ENCODE peak calls at places on chromosomes 11 and 22, in seven cellular contexts. F is HCT116, E is GM12878, P is H1, C is K562, Z is SK-N-SH, B is HepG2. H is an unnamed sample.

GRCh38 chr11:17475666-17476316 is 854 bp downstream of the ABCC8 start:
- DNase-seq in F (no peak), E (no peak), P (no peak), C (no peak), Z (peak), B (no peak), H (no peak)

GRCh38 chr11:78438298-78438975 is 20.8 kb upstream of the GAB2 start:
- DNase-seq in F (no peak), E (no peak), P (no peak), C (no peak), Z (no peak), B (no peak), H (no peak)

GRCh38 chr11:88338223-88338661 is 706 bp upstream of the CTSC start:
- DNase-seq in F (no peak), E (no peak), P (no peak), C (peak), Z (peak), B (peak), H (peak)

GRCh38 chr11:11267312-11267711 is 85.7 kb downstream of the CSNK2A3 start:
- DNase-seq in F (no peak), E (no peak), P (no peak), C (no peak), Z (no peak), B (no peak), H (no peak)

GRCh38 chr22:49100316-49100715 is 727.4 kb downstream of the BRD1 start:
- DNase-seq in F (no peak), E (no peak), P (no peak), C (no peak), Z (no peak), B (no peak), H (no peak)

GRCh38 chr11:61918251-61919112 is 1.1 kb upstream of the RAB3IL1 start:
- DNase-seq in F (no peak), E (no peak), P (no peak), C (no peak), Z (peak), B (no peak), H (no peak)

GRCh38 chr11:44947114-44947513 is 3.6 kb downstream of the TP53I11 start:
- DNase-seq in F (no peak), E (no peak), P (no peak), C (no peak), Z (no peak), B (no peak), H (no peak)

GRCh38 chr11:62569611-62570010 is 4.1 kb downstream of the EEF1G start:
- DNase-seq in F (no peak), E (no peak), P (no peak), C (no peak), Z (no peak), B (no peak), H (no peak)

GRCh38 chr11:35115688-35116030 is 23.3 kb upstream of the CD44 start:
- DNase-seq in F (no peak), E (no peak), P (no peak), C (no peak), Z (no peak), B (no peak), H (no peak)

GRCh38 chr11:44566952-44567875 is 1.8 kb downstream of the CD82 start:
- DNase-seq in F (no peak), E (no peak), P (no peak), C (no peak), Z (no peak), B (no peak), H (no peak)

GRCh38 chr11:67634366-67635230 is 4.9 kb upstream of the NUDT8 start:
- DNase-seq in F (no peak), E (no peak), P (no peak), C (no peak), Z (no peak), B (no peak), H (no peak)

GRCh38 chr22:44723801-44724200 is 21.8 kb downstream of the PRR5 start:
- DNase-seq in F (peak), E (peak), P (no peak), C (peak), Z (peak), B (peak), H (no peak)

GRCh38 chr11:62669420-62670161 is 1.9 kb upstream of the UQCC3 start:
- DNase-seq in F (no peak), E (no peak), P (no peak), C (no peak), Z (no peak), B (peak), H (no peak)

GRCh38 chr11:112762686-112763048 is 198.6 kb upstream of the NCAM1 start:
- DNase-seq in F (no peak), E (no peak), P (no peak), C (no peak), Z (no peak), B (no peak), H (no peak)

GRCh38 chr11:26201411-26201810 is 130.5 kb upstream of the ANO3 start:
- DNase-seq in F (no peak), E (no peak), P (no peak), C (no peak), Z (no peak), B (no peak), H (no peak)

GRCh38 chr22:33895444-33895843 is 24.8 kb downstream of the LARGE1 start:
- DNase-seq in F (no peak), E (no peak), P (no peak), C (no peak), Z (no peak), B (no peak), H (no peak)

GRCh38 chr11:40118780-40119179 is 1340.7 kb downstream of the LRRC4C start:
- DNase-seq in F (no peak), E (no peak), P (no peak), C (no peak), Z (no peak), B (no peak), H (no peak)

GRCh38 chr11:1040428-1041148 is 4.1 kb upstream of the MUC6 start:
- DNase-seq in F (no peak), E (no peak), P (no peak), C (no peak), Z (no peak), B (no peak), H (no peak)

GRCh38 chr11:57601297-57601696 is 3.8 kb downstream of the SERPING1 start:
- DNase-seq in F (no peak), E (no peak), P (no peak), C (no peak), Z (no peak), B (no peak), H (no peak)

GRCh38 chr22:27771637-27772369 is 29.8 kb downstream of the MN1 start:
- DNase-seq in F (no peak), E (no peak), P (no peak), C (no peak), Z (no peak), B (no peak), H (no peak)

GRCh38 chr11:117145393-117145761 is 1.3 kb downstream of the PAFAH1B2 start:
- DNase-seq in F (no peak), E (no peak), P (no peak), C (peak), Z (peak), B (peak), H (peak)

GRCh38 chr11:22711212-22711770 is 44.9 kb downstream of the GAS2 start:
- DNase-seq in F (no peak), E (no peak), P (no peak), C (no peak), Z (no peak), B (no peak), H (peak)

GRCh38 chr11:118084247-118084646 is 2.5 kb downstream of the SMIM35 start:
- DNase-seq in F (no peak), E (peak), P (no peak), C (no peak), Z (no peak), B (peak), H (no peak)

GRCh38 chr11:123694551-123694950 is 40.1 kb upstream of the SCN3B start:
- DNase-seq in F (no peak), E (no peak), P (no peak), C (no peak), Z (no peak), B (no peak), H (no peak)

GRCh38 chr11:119363874-119364590 is 17.5 kb downstream of the USP2 start:
- DNase-seq in F (no peak), E (no peak), P (no peak), C (peak), Z (peak), B (no peak), H (peak)

GRCh38 chr22:32411388-32411787 is 659 bp downstream of the RTCB start:
- DNase-seq in F (no peak), E (no peak), P (no peak), C (no peak), Z (peak), B (peak), H (peak)

GRCh38 chr11:76918941-76919386 is 58.2 kb downstream of the ACER3 start:
- DNase-seq in F (peak), E (peak), P (no peak), C (peak), Z (peak), B (peak), H (peak)

GRCh38 chr11:120180571-120181445 is 30.0 kb upstream of the OAF start:
- DNase-seq in F (no peak), E (no peak), P (peak), C (no peak), Z (no peak), B (peak), H (no peak)

GRCh38 chr11:62431171-62431895 is 12.5 kb downstream of the SCGB1A1 start:
- DNase-seq in F (no peak), E (no peak), P (no peak), C (no peak), Z (no peak), B (no peak), H (no peak)

GRCh38 chr11:3090096-3090901 is 33.1 kb upstream of the CARS1 start:
- DNase-seq in F (no peak), E (no peak), P (no peak), C (no peak), Z (peak), B (no peak), H (no peak)

GRCh38 chr11:96760306-96760705 is 370.5 kb downstream of the JRKL start:
- DNase-seq in F (no peak), E (no peak), P (no peak), C (no peak), Z (no peak), B (no peak), H (no peak)

GRCh38 chr11:63709336-63709735 is 28.0 kb downstream of the RTN3 start:
- DNase-seq in F (no peak), E (no peak), P (no peak), C (no peak), Z (no peak), B (no peak), H (no peak)

GRCh38 chr22:42076764-42077485 is 2.6 kb upstream of the SMDT1 start:
- DNase-seq in F (no peak), E (no peak), P (no peak), C (no peak), Z (no peak), B (no peak), H (no peak)

GRCh38 chr11:110538154-110538553 is 108.4 kb downstream of the FDX1 start:
- DNase-seq in F (no peak), E (no peak), P (no peak), C (no peak), Z (peak), B (no peak), H (no peak)

GRCh38 chr22:37290737-37291136 is 8.4 kb downstream of the CYTH4 start:
- DNase-seq in F (no peak), E (no peak), P (no peak), C (no peak), Z (no peak), B (no peak), H (no peak)

GRCh38 chr11:45852712-45853101 is 5.4 kb downstream of the CRY2 start:
- DNase-seq in F (no peak), E (no peak), P (no peak), C (peak), Z (no peak), B (no peak), H (peak)

GRCh38 chr11:29645373-29645772 is 371.5 kb downstream of the KCNA4 start:
- DNase-seq in F (no peak), E (no peak), P (no peak), C (no peak), Z (no peak), B (no peak), H (no peak)

DNA sequence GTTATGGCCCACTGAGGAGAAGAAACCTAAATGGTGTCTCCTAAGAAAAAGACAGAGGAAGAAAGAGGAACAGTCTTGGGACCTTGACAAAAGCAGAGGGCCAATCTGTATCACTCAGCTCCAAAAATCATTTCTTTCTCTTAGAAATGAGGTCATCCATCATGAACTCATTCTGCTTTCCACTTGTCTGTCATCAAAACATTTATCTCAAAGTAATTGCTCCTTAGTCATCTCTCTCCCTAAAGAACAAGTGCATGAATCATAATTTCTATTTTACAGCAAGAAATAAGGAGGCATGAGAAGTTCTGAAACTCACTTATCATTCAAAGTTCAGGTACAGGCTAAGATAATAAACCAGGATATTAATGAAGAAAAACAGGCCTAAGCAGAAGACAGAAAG is 375.6 kb downstream of the KCNA4 start:
- DNase-seq in F (no peak), E (no peak), P (no peak), C (no peak), Z (no peak), B (no peak), H (no peak)
- TF ChIP-seq JUND in F (no peak), E (no peak), P (no peak), C (no peak), Z (no peak), B (no peak), H (no peak)

GRCh38 chr22:35498446-35498845 is 42.2 kb upstream of the RASD2 start:
- DNase-seq in F (no peak), E (no peak), P (no peak), C (no peak), Z (no peak), B (no peak), H (no peak)
- TF ChIP-seq JUND in F (no peak), E (no peak), P (no peak), C (no peak), Z (no peak), B (no peak), H (no peak)

GRCh38 chr11:127109796-127110195 is 109.2 kb upstream of the KIRREL3 start:
- DNase-seq in F (no peak), E (no peak), P (no peak), C (no peak), Z (no peak), B (no peak), H (no peak)

GRCh38 chr11:127110542-127110941 is 110.0 kb upstream of the KIRREL3 start:
- DNase-seq in F (no peak), E (no peak), P (no peak), C (no peak), Z (no peak), B (no peak), H (no peak)

GRCh38 chr11:127117231-127117671 is 116.7 kb upstream of the KIRREL3 start:
- DNase-seq in F (no peak), E (no peak), P (no peak), C (no peak), Z (no peak), B (no peak), H (no peak)

GRCh38 chr11:127115844-127116243 is 115.3 kb upstream of the KIRREL3 start:
- DNase-seq in F (no peak), E (no peak), P (no peak), C (no peak), Z (no peak), B (no peak), H (no peak)

DNA sequence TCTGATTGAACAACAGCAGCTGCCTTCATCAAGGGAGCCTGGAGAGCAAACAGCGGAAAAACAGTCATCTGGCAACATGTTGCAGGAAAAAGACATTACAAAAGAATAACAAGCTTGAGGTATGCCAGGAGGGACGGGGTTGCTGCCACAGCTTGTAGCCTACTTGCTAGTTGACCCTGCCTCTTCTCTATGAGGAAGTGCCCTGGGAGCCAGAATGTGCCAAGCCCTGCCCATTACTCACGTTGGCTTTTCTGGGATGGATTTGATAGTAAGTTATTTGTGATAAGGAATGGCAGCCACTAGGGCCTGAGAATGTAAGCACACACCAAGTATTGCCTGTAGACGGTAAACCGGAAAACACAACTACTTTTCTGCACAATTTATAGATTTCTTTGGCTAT is 113.5 kb upstream of the KIRREL3 start:
- DNase-seq in F (no peak), E (no peak), P (no peak), C (no peak), Z (no peak), B (no peak), H (no peak)
- TF ChIP-seq JUND in F (no peak), E (no peak), P (no peak), C (no peak), Z (no peak), B (no peak), H (no peak)

GRCh38 chr11:92867913-92868619 is 101.4 kb upstream of the MTNR1B start:
- DNase-seq in F (no peak), E (no peak), P (no peak), C (no peak), Z (no peak), B (no peak), H (no peak)
- TF ChIP-seq JUND in F (no peak), E (no peak), P (no peak), C (no peak), Z (no peak), B (no peak), H (no peak)

GRCh38 chr11:131195801-131196517 is 174.5 kb upstream of the NTM start:
- DNase-seq in F (no peak), E (no peak), P (no peak), C (no peak), Z (peak), B (no peak), H (peak)
- TF ChIP-seq JUND in F (no peak), E (no peak), P (no peak), C (no peak), Z (no peak), B (no peak), H (no peak)

DNA sequence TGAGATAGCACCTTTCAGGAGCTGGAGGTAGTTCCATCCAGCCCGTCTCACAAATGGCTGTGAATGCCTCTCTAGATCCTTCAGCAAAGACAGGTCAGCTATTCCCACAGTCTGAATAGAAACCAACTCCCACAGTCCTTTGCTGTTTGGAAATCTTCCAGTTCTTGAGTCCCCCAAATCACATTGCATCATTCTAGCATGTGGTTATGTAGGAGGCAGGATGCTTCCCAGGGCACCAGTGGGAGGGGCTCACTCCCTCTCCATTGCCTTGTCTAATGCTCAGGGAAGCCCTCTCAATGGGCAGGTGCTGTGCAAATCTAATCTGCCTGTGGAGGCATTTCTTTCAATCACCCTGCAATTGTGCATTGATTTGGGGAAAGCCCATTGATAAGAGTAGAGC is 14.6 kb downstream of the NAV2 start:
- DNase-seq in F (no peak), E (no peak), P (no peak), C (no peak), Z (peak), B (no peak), H (no peak)
- TF ChIP-seq JUND in F (no peak), E (no peak), P (no peak), C (no peak), Z (no peak), B (no peak), H (no peak)

GRCh38 chr22:28883917-28884753 is 763 bp downstream of the ZNRF3 start:
- DNase-seq in F (peak), E (no peak), P (no peak), C (peak), Z (peak), B (no peak), H (peak)
- TF ChIP-seq JUND in F (no peak), E (no peak), P (no peak), C (no peak), Z (no peak), B (no peak), H (no peak)

GRCh38 chr11:107563702-107564101 is 1.8 kb downstream of the ALKBH8 start:
- DNase-seq in F (peak), E (no peak), P (no peak), C (peak), Z (peak), B (peak), H (peak)
- TF ChIP-seq JUND in F (peak), E (no peak), P (no peak), C (no peak), Z (no peak), B (no peak), H (no peak)

GRCh38 chr11:29914203-29914930 is 102.5 kb downstream of the KCNA4 start:
- DNase-seq in F (no peak), E (no peak), P (no peak), C (no peak), Z (no peak), B (no peak), H (no peak)
- TF ChIP-seq JUND in F (no peak), E (no peak), P (no peak), C (no peak), Z (no peak), B (no peak), H (no peak)